ENCODE peak calls at places on chromosomes 2 and 18, in ten cellular contexts. S is EH; I is posterior vena cava; P is DND-41; O is ascending aorta; A is activated CD4-positive, CD25-positive, alpha-beta regulatory T cell; U is CD4-positive, CD25-positive, alpha-beta regulatory T cell; Z is stomach; B is hypothalamus; Y is foreskin fibroblast. F is an unnamed sample.

GRCh38 chr2:46669996-46670793 is 190.8 kb downstream of the TMEM247 start:
- DNase-seq in S (peak), I (no peak), P (no peak), O (no peak), A (no peak), U (no peak), Z (no peak), B (no peak), Y (peak), F (no peak)

GRCh38 chr2:114032705-114033104 is 142.8 kb downstream of the ACTR3 start:
- DNase-seq in S (no peak), I (no peak), P (no peak), O (no peak), A (no peak), U (no peak), Z (no peak), B (no peak), Y (no peak), F (no peak)

GRCh38 chr2:188892632-188893031 is 81.5 kb upstream of the COL3A1 start:
- DNase-seq in S (no peak), I (no peak), P (no peak), O (no peak), A (no peak), U (no peak), Z (no peak), B (no peak), Y (peak), F (no peak)

GRCh38 chr2:28004086-28004485 is 113.6 kb downstream of the BABAM2 start:
- DNase-seq in S (peak), I (no peak), P (peak), O (no peak), A (no peak), U (no peak), Z (no peak), B (no peak), Y (peak), F (no peak)

GRCh38 chr2:165795011-165795410 is 964 bp upstream of the GALNT3 start:
- DNase-seq in S (no peak), I (no peak), P (no peak), O (no peak), A (no peak), U (no peak), Z (no peak), B (no peak), Y (no peak), F (no peak)

GRCh38 chr2:241666627-241667400 is 19.8 kb downstream of the DTYMK start:
- DNase-seq in S (no peak), I (no peak), P (no peak), O (no peak), A (no peak), U (no peak), Z (no peak), B (no peak), Y (no peak), F (no peak)

GRCh38 chr2:3785890-3786273 is 82.5 kb downstream of the DCDC2C start:
- DNase-seq in S (no peak), I (no peak), P (no peak), O (no peak), A (no peak), U (no peak), Z (no peak), B (no peak), Y (no peak), F (no peak)

GRCh38 chr2:236344446-236344845 is 80.2 kb upstream of the ASB18 start:
- DNase-seq in S (no peak), I (no peak), P (no peak), O (no peak), A (no peak), U (no peak), Z (no peak), B (no peak), Y (no peak), F (no peak)

GRCh38 chr2:10787176-10787968 is 25.2 kb downstream of the PDIA6 start:
- DNase-seq in S (peak), I (no peak), P (peak), O (no peak), A (no peak), U (no peak), Z (no peak), B (no peak), Y (no peak), F (no peak)

GRCh38 chr18:45617284-45617683 is 2.0 kb downstream of the SLC14A2 start:
- DNase-seq in S (peak), I (peak), P (no peak), O (peak), A (no peak), U (no peak), Z (peak), B (no peak), Y (peak), F (peak)

GRCh38 chr2:71463342-71463654 is 9.9 kb downstream of the DYSF start:
- DNase-seq in S (no peak), I (no peak), P (no peak), O (peak), A (no peak), U (no peak), Z (no peak), B (no peak), Y (no peak), F (no peak)

GRCh38 chr2:96142217-96143113 is 2.8 kb downstream of the DUSP2 start:
- DNase-seq in S (no peak), I (peak), P (no peak), O (no peak), A (peak), U (peak), Z (no peak), B (no peak), Y (no peak), F (no peak)

GRCh38 chr2:204691911-204692510 is 146.7 kb downstream of the PARD3B start:
- DNase-seq in S (peak), I (no peak), P (peak), O (peak), A (no peak), U (no peak), Z (peak), B (no peak), Y (peak), F (peak)

GRCh38 chr2:238024986-238025385 is 35.8 kb upstream of the SCLY start:
- DNase-seq in S (peak), I (no peak), P (no peak), O (no peak), A (no peak), U (no peak), Z (no peak), B (no peak), Y (peak), F (no peak)

GRCh38 chr18:68033466-68033865 is 516.9 kb upstream of the DSEL start:
- DNase-seq in S (no peak), I (no peak), P (no peak), O (no peak), A (no peak), U (no peak), Z (no peak), B (no peak), Y (no peak), F (no peak)

GRCh38 chr18:77059294-77059916 is 73.2 kb downstream of the MBP start:
- DNase-seq in S (peak), I (no peak), P (peak), O (no peak), A (no peak), U (no peak), Z (no peak), B (no peak), Y (peak), F (no peak)

GRCh38 chr2:8003462-8004075 is 678.3 kb upstream of the ID2 start:
- DNase-seq in S (peak), I (no peak), P (no peak), O (peak), A (no peak), U (no peak), Z (no peak), B (no peak), Y (peak), F (peak)

GRCh38 chr2:237096201-237096600 is 10.5 kb downstream of the COPS8 start:
- DNase-seq in S (no peak), I (no peak), P (no peak), O (no peak), A (no peak), U (no peak), Z (no peak), B (no peak), Y (no peak), F (no peak)

GRCh38 chr2:241701155-241701404 is 759 bp upstream of the ING5 start:
- DNase-seq in S (no peak), I (no peak), P (peak), O (no peak), A (no peak), U (no peak), Z (no peak), B (no peak), Y (no peak), F (no peak)

GRCh38 chr18:13823707-13824395 is at the start of gene MC5R:
- DNase-seq in S (peak), I (peak), P (peak), O (peak), A (peak), U (peak), Z (peak), B (peak), Y (peak), F (peak)

GRCh38 chr2:85935746-85936208 is 47.0 kb upstream of the ST3GAL5 start:
- DNase-seq in S (peak), I (no peak), P (no peak), O (no peak), A (no peak), U (no peak), Z (no peak), B (no peak), Y (peak), F (peak)

GRCh38 chr2:100106460-100106859 is 35.9 kb downstream of the AFF3 start:
- DNase-seq in S (no peak), I (no peak), P (no peak), O (no peak), A (no peak), U (no peak), Z (peak), B (no peak), Y (no peak), F (no peak)

GRCh38 chr2:11056614-11057013 is 98.7 kb upstream of the SLC66A3 start:
- DNase-seq in S (peak), I (no peak), P (no peak), O (no peak), A (no peak), U (no peak), Z (no peak), B (no peak), Y (peak), F (peak)

GRCh38 chr2:127084611-127085031 is 22.3 kb downstream of the BIN1 start:
- DNase-seq in S (no peak), I (no peak), P (no peak), O (no peak), A (no peak), U (no peak), Z (no peak), B (no peak), Y (no peak), F (no peak)

GRCh38 chr2:102181376-102181775 is 5.4 kb upstream of the IL1RL2 start:
- DNase-seq in S (no peak), I (no peak), P (no peak), O (no peak), A (no peak), U (no peak), Z (no peak), B (no peak), Y (no peak), F (no peak)

F was measured in T1000.